ENCODE peak calls at places on chromosomes 6 and 20, in nine cellular contexts. O is testis; D is activated naive CD4-positive, alpha-beta T cell; R is A549; E is A172; L is amniotic stem cell; I is cardiac muscle cell; J is GM06990; S is activated CD4-positive, alpha-beta T cell treated with anti-CD3 and anti-CD28 coated beads, Interleukin-2, amount 10 ng/mL, durations not matched to agents 24 days and 14 days. M is an unnamed sample.

GRCh38 chr6:155340464-155341129 is 26.3 kb upstream of the TFB1M start:
- DNase-seq in E (no peak), J (no peak), I (no peak), D (no peak), L (no peak), S (no peak), O (no peak), R (no peak), M (no peak)

GRCh38 chr6:50330963-50331362 is 281.2 kb upstream of the DEFB112 start:
- DNase-seq in O (no peak), J (no peak), I (no peak), S (no peak), L (no peak), R (no peak), D (no peak), E (no peak), M (no peak)

GRCh38 chr6:136525586-136526195 is 24.5 kb downstream of the MAP7 start:
- DNase-seq in J (no peak), O (no peak), L (no peak), R (no peak), S (no peak), I (no peak), D (no peak), E (no peak), M (no peak)

GRCh38 chr6:82080767-82081166 is 166.8 kb downstream of the IBTK start:
- DNase-seq in J (no peak), E (no peak), I (no peak), L (no peak), R (no peak), D (no peak), S (no peak), O (no peak), M (no peak)

GRCh38 chr6:6784514-6785162 is 196.1 kb downstream of the LY86 start:
- DNase-seq in J (no peak), I (no peak), D (no peak), R (no peak), L (no peak), S (no peak), O (no peak), E (no peak), M (no peak)

GRCh38 chr6:151763303-151763702 is 44.2 kb upstream of the ESR1 start:
- DNase-seq in L (no peak), R (no peak), D (no peak), E (no peak), I (no peak), S (no peak), O (peak), J (no peak), M (no peak)

GRCh38 chr6:66421570-66421969 is 714.5 kb upstream of the EYS start:
- DNase-seq in J (no peak), R (no peak), L (no peak), O (peak), I (peak), E (peak), S (no peak), D (no peak), M (no peak)

GRCh38 chr6:157194110-157194509 is 129.2 kb downstream of the TMEM242 start:
- DNase-seq in L (no peak), R (no peak), S (no peak), E (no peak), J (no peak), I (no peak), O (no peak), D (no peak), M (no peak)

GRCh38 chr6:51929934-51930574 is 157.4 kb downstream of the PKHD1 start:
- DNase-seq in R (no peak), L (no peak), J (no peak), I (no peak), E (no peak), D (no peak), S (no peak), O (no peak), M (no peak)

GRCh38 chr20:45339084-45339483 is 9.1 kb downstream of the SDC4 start:
- DNase-seq in D (no peak), J (no peak), R (no peak), S (no peak), I (no peak), E (no peak), L (no peak), O (no peak), M (no peak)

GRCh38 chr6:24898607-24899133 is 37.1 kb downstream of the RIPOR2 start:
- DNase-seq in R (no peak), D (no peak), S (no peak), I (no peak), O (no peak), J (no peak), L (no peak), E (no peak), M (no peak)

GRCh38 chr20:34744340-34744739 is 40.2 kb downstream of the TP53INP2 start:
- DNase-seq in S (no peak), E (no peak), O (no peak), L (no peak), I (no peak), R (no peak), J (no peak), D (no peak), M (no peak)

GRCh38 chr6:75113446-75113845 is 92.4 kb downstream of the COL12A1 start:
- DNase-seq in I (no peak), O (no peak), S (peak), D (no peak), R (no peak), L (no peak), E (no peak), J (no peak), M (no peak)

GRCh38 chr20:2453792-2454191 is 16.8 kb downstream of the SNRPB start:
- DNase-seq in O (no peak), R (no peak), L (no peak), J (no peak), S (no peak), E (no peak), D (no peak), I (no peak), M (no peak)

GRCh38 chr6:32852018-32852843 is 1.3 kb downstream of the TAP1 start:
- DNase-seq in O (peak), R (no peak), S (peak), L (no peak), J (no peak), D (no peak), E (peak), I (no peak), M (no peak)

GRCh38 chr6:72624557-72625160 is 2.8 kb downstream of the KCNQ5 start:
- DNase-seq in I (peak), D (no peak), E (peak), R (peak), O (no peak), L (no peak), J (no peak), S (no peak), M (no peak)

GRCh38 chr6:107323133-107323785 is 136.1 kb downstream of the PDSS2 start:
- DNase-seq in E (no peak), I (no peak), D (no peak), O (no peak), R (no peak), J (no peak), L (peak), S (no peak), M (no peak)

GRCh38 chr6:107917468-107918375 is 40.3 kb downstream of the SEC63 start:
- DNase-seq in I (peak), O (no peak), R (no peak), L (no peak), E (no peak), J (no peak), D (no peak), S (no peak), M (no peak)

M was measured in smooth muscle cell of the brain vasculature.